ENCODE peak calls at places on chromosomes 16 and 17, in six cellular contexts. One of them, this sample, is unnamed.

GRCh38 chr16:46854846-46855245 is 23.9 kb upstream of the C16orf87 start:
- DNase-seq in IMR-90: no peak
- DNase-seq in mesenchymal stem cell: no peak
- DNase-seq in H1: no peak
- DNase-seq in neuronal stem cell: no peak
- DNase-seq in trophoblast cell: no peak
- DNase-seq in this sample: no peak

GRCh38 chr16:11871193-11871592 is 19.9 kb upstream of the RSL1D1 start:
- DNase-seq in neuronal stem cell: no peak
- DNase-seq in IMR-90: peak; percentile 30
- DNase-seq in H1: peak; percentile 38
- DNase-seq in mesenchymal stem cell: peak; percentile 64
- DNase-seq in trophoblast cell: peak; percentile 31
- DNase-seq in this sample: peak; percentile 66

GRCh38 chr17:74466785-74467158 is 338 bp downstream of the CD300A start:
- DNase-seq in mesenchymal stem cell: no peak
- DNase-seq in H1: no peak
- DNase-seq in IMR-90: no peak
- DNase-seq in trophoblast cell: no peak
- DNase-seq in neuronal stem cell: no peak
- DNase-seq in this sample: no peak

GRCh38 chr17:82386256-82386831 is 14.8 kb downstream of the UTS2R start:
- DNase-seq in H1: no peak
- DNase-seq in trophoblast cell: no peak
- DNase-seq in neuronal stem cell: no peak
- DNase-seq in mesenchymal stem cell: no peak
- DNase-seq in IMR-90: no peak
- DNase-seq in this sample: no peak

GRCh38 chr16:72990003-72990521 is 57.9 kb downstream of the ZFHX3 start:
- DNase-seq in neuronal stem cell: no peak
- DNase-seq in mesenchymal stem cell: peak; percentile 36
- DNase-seq in H1: no peak
- DNase-seq in IMR-90: peak; percentile 68
- DNase-seq in trophoblast cell: peak; percentile 97
- DNase-seq in this sample: no peak

GRCh38 chr16:66935319-66936011 is at the start of gene CES2:
- DNase-seq in mesenchymal stem cell: peak; percentile 30
- DNase-seq in H1: no peak
- DNase-seq in IMR-90: peak; percentile 29
- DNase-seq in neuronal stem cell: no peak
- DNase-seq in trophoblast cell: peak; percentile 25
- DNase-seq in this sample: no peak

GRCh38 chr17:50548831-50549230 is 1.9 kb downstream of the SPATA20 start:
- DNase-seq in IMR-90: no peak
- DNase-seq in mesenchymal stem cell: no peak
- DNase-seq in neuronal stem cell: no peak
- DNase-seq in trophoblast cell: no peak
- DNase-seq in H1: no peak
- DNase-seq in this sample: no peak

GRCh38 chr17:9050801-9051401 is 29.6 kb downstream of the NTN1 start:
- DNase-seq in IMR-90: no peak
- DNase-seq in mesenchymal stem cell: no peak
- DNase-seq in trophoblast cell: peak; percentile 88
- DNase-seq in neuronal stem cell: no peak
- DNase-seq in H1: peak; percentile 41
- DNase-seq in this sample: peak; percentile 88

GRCh38 chr17:64780096-64781012 is 118.2 kb upstream of the SMURF2 start:
- DNase-seq in neuronal stem cell: no peak
- DNase-seq in mesenchymal stem cell: peak; percentile 62
- DNase-seq in trophoblast cell: peak; percentile 96
- DNase-seq in H1: no peak
- DNase-seq in IMR-90: no peak
- DNase-seq in this sample: peak; percentile 97

GRCh38 chr17:20045476-20045875 is 36.3 kb downstream of the SPECC1 start:
- DNase-seq in mesenchymal stem cell: no peak
- DNase-seq in trophoblast cell: no peak
- DNase-seq in H1: no peak
- DNase-seq in neuronal stem cell: no peak
- DNase-seq in IMR-90: no peak
- DNase-seq in this sample: no peak

GRCh38 chr16:73172621-73173312 is 124.8 kb upstream of the ZFHX3 start:
- DNase-seq in H1: no peak
- DNase-seq in neuronal stem cell: no peak
- DNase-seq in mesenchymal stem cell: peak; percentile 50
- DNase-seq in IMR-90: peak; percentile 91
- DNase-seq in trophoblast cell: peak; percentile 45
- DNase-seq in this sample: peak; percentile 56

GRCh38 chr16:72128701-72129100 is 35.1 kb downstream of the DHX38 start:
- DNase-seq in H1: no peak
- DNase-seq in mesenchymal stem cell: no peak
- DNase-seq in IMR-90: no peak
- DNase-seq in trophoblast cell: no peak
- DNase-seq in neuronal stem cell: no peak
- DNase-seq in this sample: no peak

GRCh38 chr17:30378191-30378796 is 433 bp upstream of the CPD start:
- DNase-seq in mesenchymal stem cell: no peak
- DNase-seq in IMR-90: peak; percentile 11
- DNase-seq in H1: no peak
- DNase-seq in trophoblast cell: peak; percentile 32
- DNase-seq in neuronal stem cell: no peak
- DNase-seq in this sample: no peak

GRCh38 chr16:89230210-89230609 is 12.7 kb downstream of the ZNF778 start:
- DNase-seq in IMR-90: no peak
- DNase-seq in H1: no peak
- DNase-seq in neuronal stem cell: no peak
- DNase-seq in mesenchymal stem cell: no peak
- DNase-seq in trophoblast cell: no peak
- DNase-seq in this sample: no peak

GRCh38 chr16:13629704-13630103 is 290.2 kb upstream of the ERCC4 start:
- DNase-seq in trophoblast cell: no peak
- DNase-seq in mesenchymal stem cell: no peak
- DNase-seq in neuronal stem cell: no peak
- DNase-seq in H1: no peak
- DNase-seq in IMR-90: no peak
- DNase-seq in this sample: no peak

GRCh38 chr17:72423718-72424117 is 302.9 kb downstream of the SOX9 start:
- DNase-seq in trophoblast cell: no peak
- DNase-seq in IMR-90: no peak
- DNase-seq in H1: no peak
- DNase-seq in neuronal stem cell: no peak
- DNase-seq in mesenchymal stem cell: no peak
- DNase-seq in this sample: no peak

GRCh38 chr17:51640108-51640622 is 379.8 kb downstream of the UTP18 start:
- DNase-seq in mesenchymal stem cell: no peak
- DNase-seq in neuronal stem cell: no peak
- DNase-seq in IMR-90: no peak
- DNase-seq in H1: no peak
- DNase-seq in trophoblast cell: peak; percentile 45
- DNase-seq in this sample: peak; percentile 74

GRCh38 chr17:44351464-44351863 is 6.4 kb downstream of the GRN start:
- DNase-seq in neuronal stem cell: no peak
- DNase-seq in trophoblast cell: no peak
- DNase-seq in H1: no peak
- DNase-seq in IMR-90: no peak
- DNase-seq in mesenchymal stem cell: no peak
- DNase-seq in this sample: no peak

DNA sequence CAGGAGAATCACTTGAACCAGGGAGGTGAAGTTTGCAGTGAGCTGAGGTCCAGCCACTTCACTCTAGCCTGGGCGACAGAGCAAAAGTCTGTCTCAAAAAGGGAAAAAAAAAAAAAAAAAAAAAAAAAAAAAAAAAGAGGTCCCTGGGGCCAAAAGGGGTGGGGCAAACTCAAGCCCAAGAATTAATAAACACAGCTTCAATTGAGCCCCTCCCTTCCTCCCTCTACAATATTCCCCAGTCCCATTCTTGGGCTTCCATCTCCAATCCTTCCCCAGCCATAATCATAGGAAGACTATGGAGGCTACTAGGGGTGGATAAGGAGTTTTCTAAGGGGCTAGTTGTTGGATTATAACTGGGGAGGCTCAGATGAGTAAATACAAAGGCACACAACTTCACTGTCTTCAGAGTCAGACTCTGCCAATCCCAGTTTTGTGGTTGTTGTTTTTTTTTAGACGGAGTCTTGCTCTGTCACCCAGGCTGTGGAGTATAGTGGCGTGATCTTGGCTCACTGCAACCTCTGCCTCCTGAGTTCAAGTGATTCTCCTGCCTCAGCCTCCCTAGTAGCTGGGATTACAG is 9.5 kb downstream of the CAVIN1 start:
- DNase-seq in trophoblast cell: no peak
- DNase-seq in H1: no peak
- DNase-seq in IMR-90: no peak
- DNase-seq in neuronal stem cell: no peak
- DNase-seq in mesenchymal stem cell: no peak
- DNase-seq in this sample: no peak
- H3K4me1 ChIP-seq in trophoblast cell: peaks cover 12% of the 10 kb centered on the region
- H3K4me1 ChIP-seq in H1: peaks cover 3% of the 10 kb centered on the region
- H3K4me1 ChIP-seq in IMR-90: peaks cover 33% of the 10 kb centered on the region
- H3K4me1 ChIP-seq in neuronal stem cell: peaks cover 2% of the 10 kb centered on the region
- H3K4me1 ChIP-seq in mesenchymal stem cell: peaks cover 25% of the 10 kb centered on the region
- H3K4me1 ChIP-seq in this sample: peaks cover 4% of the 10 kb centered on the region

DNA sequence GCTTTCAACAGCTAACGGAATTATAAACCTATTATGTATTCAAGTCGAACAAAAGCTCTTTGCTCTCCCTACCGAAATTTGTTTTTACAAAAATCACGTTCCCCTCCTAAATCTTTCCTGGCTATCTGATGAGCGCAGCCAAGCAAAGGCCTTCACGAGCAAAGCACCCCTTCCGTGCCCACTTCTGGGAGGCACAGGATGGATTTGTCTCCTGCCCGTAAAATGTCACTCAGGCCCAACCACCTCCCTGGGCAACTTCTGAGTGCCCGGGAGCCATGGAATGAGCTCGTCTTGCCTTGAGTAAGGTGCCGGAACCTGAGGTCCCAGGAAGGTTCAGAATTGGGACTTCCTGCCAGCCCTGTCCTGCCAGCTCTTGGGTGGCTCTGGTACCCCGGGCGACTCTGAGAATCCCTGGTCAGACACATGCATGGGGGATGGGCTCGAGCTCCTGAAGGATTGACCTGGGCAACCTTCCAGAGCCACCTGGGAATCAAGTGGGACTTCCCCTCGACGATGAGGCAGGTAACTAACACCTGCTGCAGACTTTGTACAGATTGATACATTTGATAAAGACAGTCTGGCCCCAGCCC is 19.8 kb downstream of the SLC7A5 start:
- DNase-seq in neuronal stem cell: no peak
- DNase-seq in IMR-90: no peak
- DNase-seq in trophoblast cell: no peak
- DNase-seq in mesenchymal stem cell: no peak
- DNase-seq in H1: no peak
- DNase-seq in this sample: no peak
- H3K14ac ChIP-seq in neuronal stem cell: no peak overlapping the region
- H3K14ac ChIP-seq in IMR-90: no peak overlapping the region
- H3K14ac ChIP-seq in trophoblast cell: no peak overlapping the region
- H3K14ac ChIP-seq in mesenchymal stem cell: no peak overlapping the region
- H3K14ac ChIP-seq in H1: no peak overlapping the region
- H3K14ac ChIP-seq in this sample: no peak overlapping the region

DNA sequence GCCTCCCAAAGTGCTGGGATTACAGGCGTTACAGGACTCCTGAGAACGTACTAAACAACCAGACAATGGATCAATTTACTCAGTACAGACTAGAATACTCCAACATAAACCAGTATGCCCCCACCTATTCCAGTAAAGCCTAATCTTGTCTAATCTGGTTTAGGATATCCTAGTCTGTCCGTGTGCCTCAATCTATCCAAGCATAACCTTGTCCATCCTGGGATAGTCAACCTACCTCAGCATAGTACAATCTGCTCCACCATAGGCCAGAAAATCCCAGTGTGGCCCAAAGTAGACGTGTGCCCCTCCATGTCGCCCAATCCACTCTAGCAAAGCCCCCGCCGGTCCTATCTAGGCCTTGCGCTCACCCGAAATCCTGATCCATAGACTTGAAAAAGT is 617 bp downstream of the DVL2 start:
- DNase-seq in IMR-90: no peak
- DNase-seq in H1: no peak
- DNase-seq in neuronal stem cell: no peak
- DNase-seq in mesenchymal stem cell: no peak
- DNase-seq in trophoblast cell: no peak
- DNase-seq in this sample: no peak
- H2AFZ ChIP-seq in IMR-90: peak overlapping the region; percentile 97
- H2AFZ ChIP-seq in H1: no peak overlapping the region
- H2AFZ ChIP-seq in neuronal stem cell: peak overlapping the region; percentile 93
- H2AFZ ChIP-seq in mesenchymal stem cell: no peak overlapping the region
- H2AFZ ChIP-seq in trophoblast cell: peak overlapping the region; percentile 76
- H2AFZ ChIP-seq in this sample: no peak overlapping the region

GRCh38 chr17:61487161-61487654 is 35.0 kb downstream of the TBX4 start:
- DNase-seq in mesenchymal stem cell: no peak
- DNase-seq in neuronal stem cell: no peak
- DNase-seq in H1: no peak
- DNase-seq in IMR-90: no peak
- DNase-seq in trophoblast cell: no peak
- DNase-seq in this sample: no peak
- H3K4me1 ChIP-seq in mesenchymal stem cell: peaks cover 5% of the 10 kb centered on the region
- H3K4me1 ChIP-seq in neuronal stem cell: peaks cover 3% of the 10 kb centered on the region
- H3K4me1 ChIP-seq in H1: peaks cover 4% of the 10 kb centered on the region
- H3K4me1 ChIP-seq in IMR-90: peaks cover 9% of the 10 kb centered on the region
- H3K4me1 ChIP-seq in trophoblast cell: peaks cover 18% of the 10 kb centered on the region
- H3K4me1 ChIP-seq in this sample: no peaks in the 10 kb centered on the region

DNA sequence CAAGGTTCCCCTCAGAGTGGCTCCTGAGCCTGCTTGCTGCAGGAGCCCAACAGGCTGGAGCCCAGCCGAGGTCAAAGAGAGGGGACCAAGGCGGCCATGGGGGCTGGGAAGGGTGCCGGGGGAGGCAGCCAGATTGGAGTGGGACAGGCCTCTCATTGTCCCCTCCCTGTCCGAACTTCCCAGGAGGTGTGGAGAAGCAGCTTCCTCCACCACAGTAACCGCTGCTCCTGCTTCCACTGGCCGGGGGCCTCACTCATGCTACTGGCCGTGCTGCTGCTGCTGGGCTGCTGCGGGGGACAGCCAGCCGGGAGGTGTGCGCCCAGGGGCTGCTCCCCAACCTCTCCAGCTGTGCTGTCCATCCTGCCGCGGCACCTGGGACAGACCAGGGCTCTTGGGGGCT is 29.3 kb downstream of the TMEM94 start:
- DNase-seq in mesenchymal stem cell: no peak
- DNase-seq in trophoblast cell: no peak
- DNase-seq in H1: no peak
- DNase-seq in neuronal stem cell: no peak
- DNase-seq in IMR-90: no peak
- DNase-seq in this sample: no peak
- H3K14ac ChIP-seq in mesenchymal stem cell: no peak overlapping the region
- H3K14ac ChIP-seq in trophoblast cell: no peak overlapping the region
- H3K14ac ChIP-seq in H1: no peak overlapping the region
- H3K14ac ChIP-seq in neuronal stem cell: no peak overlapping the region
- H3K14ac ChIP-seq in IMR-90: no peak overlapping the region
- H3K14ac ChIP-seq in this sample: no peak overlapping the region

DNA sequence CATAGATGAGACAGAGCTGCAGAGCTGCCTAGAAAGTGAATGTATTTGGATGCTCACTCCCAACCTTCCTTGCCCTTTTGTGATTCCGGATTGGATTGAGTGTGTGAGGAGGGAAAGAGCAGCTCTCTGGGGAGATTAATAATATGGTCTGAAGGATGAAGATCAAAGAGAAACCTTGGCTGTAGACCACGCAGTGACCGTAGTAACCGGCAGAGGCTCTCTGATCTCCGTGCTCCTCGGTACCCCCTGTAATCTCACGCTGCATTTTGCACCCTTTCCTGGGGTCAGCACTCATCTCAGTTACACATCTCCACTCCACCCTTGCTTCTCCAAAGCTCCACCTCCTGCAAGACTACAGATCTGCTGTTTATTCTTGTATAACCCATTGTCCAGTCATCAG is 14.1 kb downstream of the TMEM100 start:
- DNase-seq in H1: no peak
- DNase-seq in IMR-90: no peak
- DNase-seq in trophoblast cell: no peak
- DNase-seq in neuronal stem cell: no peak
- DNase-seq in mesenchymal stem cell: no peak
- DNase-seq in this sample: no peak
- H2AFZ ChIP-seq in H1: no peak overlapping the region
- H2AFZ ChIP-seq in IMR-90: peak overlapping the region; percentile 70
- H2AFZ ChIP-seq in trophoblast cell: no peak overlapping the region
- H2AFZ ChIP-seq in neuronal stem cell: no peak overlapping the region
- H2AFZ ChIP-seq in mesenchymal stem cell: no peak overlapping the region
- H2AFZ ChIP-seq in this sample: no peak overlapping the region